ENCODE peak calls at places on chromosome 1, in four cellular contexts. R is uterus, D is cardiac muscle cell, K is right cardiac atrium. T is an unnamed sample.

GRCh38 chr1:158391099-158391498 is 8.2 kb downstream of the OR10T2 start:
- DNase-seq in R (no peak), D (no peak), K (no peak), T (no peak)

GRCh38 chr1:10302416-10302815 is 92.0 kb downstream of the KIF1B start:
- DNase-seq in R (no peak), D (no peak), K (no peak), T (no peak)

GRCh38 chr1:97379387-97380075 is 541.3 kb downstream of the DPYD start:
- DNase-seq in R (no peak), D (no peak), K (no peak), T (no peak)

GRCh38 chr1:53328490-53329182 is 766 bp upstream of the LRP8 start:
- DNase-seq in R (peak; percentile 14), D (no peak), K (peak; percentile 39), T (peak; percentile 34)

GRCh38 chr1:231694081-231694443 is 67.5 kb downstream of the DISC1 start:
- DNase-seq in R (no peak), D (no peak), K (peak; percentile 88), T (no peak)

GRCh38 chr1:111739222-111739983 is at the start of gene INKA2:
- DNase-seq in R (peak; percentile 87), D (peak; percentile 94), K (peak; percentile 94), T (peak; percentile 92)

GRCh38 chr1:227094249-227094966 is 154.3 kb downstream of the COQ8A start:
- DNase-seq in R (no peak), D (no peak), K (no peak), T (no peak)

GRCh38 chr1:181324797-181325616 is 158.3 kb upstream of the CACNA1E start:
- DNase-seq in R (no peak), D (no peak), K (no peak), T (no peak)

DNA sequence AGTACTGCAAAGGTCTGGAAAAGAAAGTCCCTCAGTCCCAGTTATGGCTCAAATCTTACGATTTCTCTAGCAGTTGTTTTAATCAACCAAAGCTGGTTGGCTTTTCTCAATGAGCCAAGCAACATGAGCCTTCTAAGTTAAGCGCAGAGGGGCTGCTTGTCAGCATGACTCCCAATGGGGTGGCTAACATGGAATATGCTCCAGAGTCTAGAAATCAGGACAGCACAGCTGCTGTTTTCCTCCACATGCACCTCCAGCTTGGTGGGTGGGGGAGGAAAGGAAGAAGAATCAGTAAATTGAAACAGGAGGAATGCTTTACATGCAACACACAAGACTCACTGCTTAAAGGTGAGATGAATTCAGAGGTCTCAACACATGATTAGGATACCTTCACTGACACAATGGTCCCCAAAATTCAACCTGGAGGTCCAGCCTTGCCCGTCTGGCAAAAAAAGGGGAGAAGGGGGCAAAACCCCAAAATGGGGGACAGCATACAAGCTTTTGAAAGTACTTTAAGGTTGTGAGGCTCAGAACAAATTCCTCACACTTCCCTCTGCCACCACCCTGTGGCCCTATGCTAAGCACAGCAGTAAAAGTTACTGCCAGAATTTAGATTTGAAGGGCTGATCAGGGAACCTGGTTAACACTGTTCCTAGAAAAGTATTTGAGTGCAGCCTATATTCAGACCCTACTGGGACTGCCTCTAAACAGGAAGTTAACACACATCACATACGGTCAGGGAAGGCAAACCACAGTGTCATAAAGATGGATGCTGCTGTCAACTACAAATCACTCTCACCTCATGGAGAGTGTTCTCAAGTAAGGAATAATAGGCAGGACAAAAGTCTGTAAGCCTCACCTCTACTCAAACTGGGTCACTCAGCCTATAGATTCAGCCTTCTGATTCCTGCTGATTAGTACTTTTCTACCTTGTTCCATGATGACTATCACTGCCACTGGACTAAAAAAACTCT is 2.6 kb downstream of the GATAD2B start:
- DNase-seq in R (no peak), D (peak; percentile 71), K (no peak), T (no peak)
- H3K27ac ChIP-seq in R (no peak overlapping the region), D (peak overlapping the region; percentile 92), K (peak overlapping the region; percentile 48), T (peak overlapping the region; percentile 46)

DNA sequence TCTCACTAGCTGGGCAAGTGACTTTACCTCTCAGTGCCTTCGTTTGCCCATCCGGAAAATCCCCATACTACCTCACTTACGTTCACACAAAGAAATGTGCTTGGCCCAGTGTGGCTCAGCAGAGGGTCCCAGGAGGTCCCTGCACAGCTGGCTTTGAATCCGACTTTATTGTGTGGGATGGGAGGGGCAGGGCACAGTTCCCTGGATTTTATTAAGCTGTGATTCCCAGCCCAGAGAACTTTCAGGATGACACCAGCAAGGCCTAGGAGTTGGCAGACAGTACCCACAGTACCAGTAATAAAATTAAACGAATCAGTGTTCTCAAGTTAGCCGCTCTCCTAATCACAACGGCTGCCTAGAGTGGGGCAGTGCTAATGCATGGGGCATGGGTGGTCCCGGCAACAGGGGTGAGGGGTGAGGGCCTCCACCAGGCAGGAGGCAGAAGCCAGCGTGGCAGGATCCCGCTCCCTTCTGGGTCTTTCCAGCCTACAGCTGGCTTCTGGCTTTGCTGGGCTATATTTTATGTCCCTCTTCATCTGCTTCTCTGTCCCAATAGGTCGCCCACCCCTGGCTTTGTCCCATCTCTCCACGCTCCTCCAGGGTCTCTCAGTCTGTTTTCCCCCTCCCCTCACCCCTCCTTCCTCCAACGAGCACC is 74.9 kb downstream of the VWA5B1 start:
- DNase-seq in R (no peak), D (no peak), K (no peak), T (no peak)
- H3K4me3 ChIP-seq in R (no peak overlapping the region), D (peak overlapping the region; percentile 16), K (no peak overlapping the region), T (no peak overlapping the region)

DNA sequence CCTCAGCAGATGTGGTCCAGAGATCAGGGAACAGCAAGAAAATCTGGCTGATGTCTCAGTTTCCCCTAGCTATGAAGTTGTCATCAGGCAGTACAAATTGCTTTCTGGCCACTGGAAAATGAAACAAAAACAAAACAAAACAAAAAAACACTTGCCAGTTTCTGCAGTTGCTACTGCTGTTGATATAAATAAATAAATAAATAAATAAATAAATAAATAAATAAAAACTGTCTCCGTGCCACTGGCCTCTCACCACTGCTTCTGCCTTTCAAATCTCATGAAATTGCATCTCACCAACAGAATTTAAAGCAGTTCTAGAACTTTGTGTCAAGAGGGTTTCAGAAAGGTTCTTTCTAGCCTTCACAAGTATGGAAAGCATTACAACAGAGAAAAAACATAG is 62.9 kb downstream of the C1orf87 start:
- DNase-seq in R (no peak), D (no peak), K (no peak), T (no peak)
- H3K27ac ChIP-seq in R (no peak overlapping the region), D (no peak overlapping the region), K (no peak overlapping the region), T (no peak overlapping the region)

GRCh38 chr1:3663999-3664699 is 11.8 kb downstream of the TP73 start:
- DNase-seq in R (no peak), D (no peak), K (peak; percentile 17), T (no peak)
- H3K4me3 ChIP-seq in R (no peak overlapping the region), D (no peak overlapping the region), K (no peak overlapping the region), T (no peak overlapping the region)

T was measured in lower lobe of right lung.